ENCODE peak calls at places on chromosomes 16 and 17, in nine cellular contexts. M, R, Z, L, U, O, E, V and H are unnamed samples.

GRCh38 chr17:32496348-32497078 is 9.7 kb downstream of the CDK5R1 start:
- DNase-seq in Z (no peak), M (peak; percentile 57), O (peak; percentile 68), U (no peak), V (no peak), L (peak; percentile 20), E (no peak), R (no peak), H (no peak)

GRCh38 chr16:3020247-3020603 is at the start of gene TNFRSF12A:
- DNase-seq in M (peak; percentile 92), R (peak; percentile 45), U (peak; percentile 83), O (peak; percentile 68), E (peak; percentile 78), Z (peak; percentile 84), L (peak; percentile 79), V (peak; percentile 49), H (peak; percentile 90)

GRCh38 chr16:54627616-54628015 is 303.0 kb upstream of the IRX5 start:
- DNase-seq in U (no peak), M (no peak), L (peak; percentile 20), O (no peak), V (no peak), Z (no peak), E (no peak), R (no peak), H (no peak)

GRCh38 chr16:27543801-27544200 is 5.9 kb downstream of the GTF3C1 start:
- DNase-seq in U (no peak), M (no peak), E (no peak), Z (no peak), O (no peak), R (no peak), L (no peak), V (no peak), H (no peak)

GRCh38 chr17:34499576-34499975 is 79.8 kb upstream of the TMEM132E start:
- DNase-seq in V (no peak), U (no peak), M (peak; percentile 80), R (no peak), E (no peak), Z (peak; percentile 27), O (peak; percentile 27), L (peak; percentile 4), H (no peak)

GRCh38 chr17:82217120-82217529 is 4.5 kb upstream of the CCDC57 start:
- DNase-seq in V (no peak), O (no peak), Z (no peak), U (no peak), L (peak; percentile 44), M (no peak), E (peak; percentile 64), R (no peak), H (peak; percentile 31)

GRCh38 chr16:1706386-1707192 is 594 bp downstream of the MAPK8IP3 start:
- DNase-seq in V (no peak), O (peak; percentile 36), M (peak; percentile 24), R (peak; percentile 54), Z (peak; percentile 63), E (peak; percentile 36), U (no peak), L (peak; percentile 34), H (no peak)

GRCh38 chr17:49434821-49435581 is 20.3 kb upstream of the PHB1 start:
- DNase-seq in O (peak; percentile 41), M (peak; percentile 55), L (peak; percentile 60), V (peak; percentile 74), R (peak; percentile 27), U (no peak), Z (peak; percentile 63), E (peak; percentile 43), H (no peak)

GRCh38 chr16:3175157-3176153 is 12.5 kb upstream of the OR1F1 start:
- DNase-seq in O (peak; percentile 53), Z (no peak), U (no peak), R (no peak), E (no peak), V (peak; percentile 80), L (peak; percentile 22), M (no peak), H (no peak)

GRCh38 chr17:61427567-61427966 is 24.7 kb upstream of the TBX4 start:
- DNase-seq in O (no peak), E (no peak), Z (no peak), R (no peak), V (no peak), L (no peak), M (no peak), U (no peak), H (no peak)

GRCh38 chr16:69476920-69477418 is 52.5 kb downstream of the CYB5B start:
- DNase-seq in V (peak; percentile 50), O (peak; percentile 97), Z (no peak), U (no peak), L (peak; percentile 60), M (no peak), R (no peak), E (peak; percentile 48), H (no peak)

GRCh38 chr17:10036511-10037061 is 131.5 kb upstream of the RCVRN start:
- DNase-seq in L (peak; percentile 64), M (no peak), R (no peak), U (peak; percentile 86), V (no peak), E (peak; percentile 45), O (no peak), Z (no peak), H (peak; percentile 88)

DNA sequence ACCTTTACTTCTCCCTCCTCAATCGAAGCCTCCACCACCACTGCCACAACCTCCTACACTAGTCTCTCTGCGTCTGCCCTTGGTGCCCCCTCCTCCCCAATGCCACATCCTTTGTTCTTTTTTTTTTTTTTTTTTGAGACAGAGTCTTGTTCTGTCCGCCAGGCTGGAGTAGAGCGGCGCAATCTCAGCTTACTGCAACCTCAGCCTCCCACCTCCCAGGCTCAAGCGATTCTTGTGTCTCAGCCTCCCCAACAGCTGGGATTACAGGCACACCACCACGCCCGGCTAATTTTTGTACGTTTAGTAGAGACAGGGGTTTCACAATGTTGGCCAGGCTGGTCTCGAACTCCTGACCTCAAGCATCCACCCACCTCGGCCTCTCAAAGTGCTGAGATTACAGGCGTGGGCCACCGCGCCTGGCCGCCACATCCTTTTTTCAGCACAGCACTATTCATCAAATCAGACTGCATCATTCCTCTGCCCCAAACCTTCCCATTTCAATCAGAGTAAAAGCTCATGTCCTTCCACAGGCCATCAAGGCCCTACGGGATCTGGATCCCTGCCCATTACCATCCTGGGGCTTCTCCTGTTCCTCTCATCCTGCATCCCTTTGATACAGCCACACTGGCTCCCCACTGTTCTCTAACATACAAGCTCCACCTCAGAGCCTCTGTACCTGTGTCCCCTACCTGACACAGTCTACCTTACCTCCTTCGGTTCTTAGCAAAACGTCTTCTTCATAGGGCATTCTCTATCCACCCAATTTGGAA is 2.0 kb downstream of the KLHL11 start:
- DNase-seq in Z (no peak), L (no peak), V (no peak), O (no peak), M (no peak), R (peak; percentile 32), E (no peak), U (no peak), H (no peak)
- H3K4me3 ChIP-seq in Z (peak overlapping the region; percentile 92), L (peak overlapping the region; percentile 92), V (peak overlapping the region; percentile 100), O (peak overlapping the region; percentile 20), M (no peak overlapping the region), R (peak overlapping the region; percentile 94), E (no peak overlapping the region), U (peak overlapping the region; percentile 97), H (peak overlapping the region; percentile 100)

DNA sequence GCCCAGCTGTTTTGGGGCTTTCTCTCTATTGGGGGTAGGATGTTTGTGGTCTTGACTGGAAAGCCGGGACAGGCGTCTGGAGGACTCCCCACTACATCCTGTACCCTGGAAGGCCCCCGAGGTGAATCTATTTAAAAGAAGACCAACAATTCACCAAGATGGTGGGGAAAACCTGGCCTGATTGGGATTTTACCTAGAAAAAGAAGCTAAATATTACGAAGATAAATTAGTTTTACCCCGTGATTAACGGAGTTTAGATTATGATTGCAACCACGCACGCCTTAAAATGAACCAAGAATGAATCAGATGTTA is 779 bp upstream of the CCDC102A start:
- DNase-seq in V (no peak), E (no peak), O (no peak), M (no peak), L (no peak), R (no peak), Z (no peak), U (no peak), H (no peak)
- H3K4me3 ChIP-seq in V (peak overlapping the region; percentile 72), E (no peak overlapping the region), O (peak overlapping the region; percentile 86), M (peak overlapping the region; percentile 80), L (peak overlapping the region; percentile 67), R (peak overlapping the region; percentile 71), Z (peak overlapping the region; percentile 74), U (peak overlapping the region; percentile 94), H (no peak overlapping the region)

GRCh38 chr17:17130077-17130844 is 75.9 kb downstream of the PLD6 start:
- DNase-seq in R (no peak), M (no peak), E (no peak), Z (no peak), U (no peak), O (no peak), L (no peak), V (no peak), H (no peak)
- H3K4me3 ChIP-seq in R (no peak overlapping the region), M (no peak overlapping the region), E (no peak overlapping the region), Z (no peak overlapping the region), U (no peak overlapping the region), O (no peak overlapping the region), L (no peak overlapping the region), V (no peak overlapping the region), H (no peak overlapping the region)

DNA sequence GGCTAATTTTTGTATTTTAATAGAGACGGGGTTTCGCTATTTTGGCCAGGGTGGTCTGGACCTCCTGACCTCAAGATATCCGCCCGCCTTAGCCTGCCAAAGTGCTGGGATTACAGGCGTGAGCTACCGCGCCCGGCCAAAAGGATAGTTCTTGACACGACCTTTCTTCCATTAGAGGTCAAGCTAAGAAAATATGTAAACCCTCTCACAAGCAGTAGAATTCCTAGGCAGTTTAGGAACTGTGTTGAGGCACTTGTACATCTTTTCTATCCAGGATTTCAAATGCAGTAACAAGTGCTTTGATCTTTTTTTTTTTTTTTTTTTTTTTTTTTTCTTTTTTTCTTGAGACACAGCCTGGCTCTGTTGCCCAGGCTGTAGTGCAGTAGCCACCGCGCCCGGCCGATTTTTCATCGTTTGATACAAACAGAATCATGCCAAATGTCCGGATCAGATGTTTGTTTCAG is 1.4 kb upstream of the ARL6IP1 start:
- DNase-seq in Z (no peak), R (no peak), E (no peak), M (no peak), U (no peak), V (no peak), L (no peak), O (no peak), H (no peak)
- H3K4me3 ChIP-seq in Z (no peak overlapping the region), R (no peak overlapping the region), E (no peak overlapping the region), M (no peak overlapping the region), U (peak overlapping the region; percentile 94), V (no peak overlapping the region), L (no peak overlapping the region), O (no peak overlapping the region), H (no peak overlapping the region)

DNA sequence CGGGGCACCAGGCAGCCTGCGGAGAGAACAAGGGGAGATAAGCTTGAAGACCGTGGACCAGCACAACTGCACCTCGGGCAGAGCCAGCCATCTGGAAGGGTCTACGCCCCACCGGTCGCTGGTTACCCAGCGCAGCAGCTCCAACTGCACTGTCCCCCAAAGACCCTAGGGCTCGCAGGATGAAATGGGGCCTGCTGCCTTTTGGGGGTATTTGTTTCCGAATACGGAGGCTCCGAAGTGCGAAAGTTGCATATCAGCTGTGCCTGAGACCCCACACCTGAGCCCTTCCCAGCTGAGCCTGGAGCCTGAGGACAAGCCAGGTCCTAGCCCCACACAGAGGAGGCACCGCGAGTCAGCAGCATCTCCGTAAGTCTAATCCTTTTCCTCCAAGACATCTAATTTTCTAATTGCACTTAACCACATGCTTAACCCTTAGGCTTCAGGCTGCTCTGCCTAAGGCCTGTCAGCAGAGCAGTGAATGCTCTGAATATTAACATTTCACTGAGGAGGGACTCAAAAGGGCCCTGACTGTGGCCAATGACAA is 4.0 kb downstream of the KIFC3 start:
- DNase-seq in M (no peak), Z (no peak), O (no peak), V (no peak), U (no peak), R (no peak), L (no peak), E (no peak), H (no peak)
- H3K4me3 ChIP-seq in M (no peak overlapping the region), Z (no peak overlapping the region), O (no peak overlapping the region), V (no peak overlapping the region), U (peak overlapping the region; percentile 53), R (no peak overlapping the region), L (no peak overlapping the region), E (no peak overlapping the region), H (peak overlapping the region; percentile 26)